ENCODE peak calls at places on chromosomes 7 and 10, in eight cellular contexts. Y is fibroblast of lung, G is transverse colon, Z is T follicular helper cell, B is anterior cingulate cortex, M is EL, S is activated T-cell treated with anti-CD3 and anti-CD28 coated beads for 24 hours, C is AG04449. W is an unnamed sample.
A peak's percentile ranks its signal among the peaks of the same experiment; 100 is the strongest.

GRCh38 chr10:118832242-118832651 is 77.5 kb upstream of the CACUL1 start:
- DNase-seq in Y (peak; percentile 15), G (peak; percentile 57), Z (no peak), B (no peak), M (peak; percentile 36), S (no peak), C (no peak), W (no peak)

GRCh38 chr7:106022193-106022821 is 59.2 kb downstream of the CDHR3 start:
- DNase-seq in Y (peak; percentile 72), G (peak; percentile 63), Z (peak; percentile 76), B (no peak), M (peak; percentile 18), S (peak; percentile 36), C (no peak), W (no peak)

GRCh38 chr10:44264244-44264643 is 120.7 kb downstream of the CXCL12 start:
- DNase-seq in Y (peak; percentile 25), G (no peak), Z (no peak), B (no peak), M (no peak), S (no peak), C (no peak), W (no peak)

GRCh38 chr7:41855798-41856197 is 152.9 kb upstream of the INHBA start:
- DNase-seq in Y (peak; percentile 63), G (no peak), Z (no peak), B (no peak), M (no peak), S (no peak), C (no peak), W (no peak)

GRCh38 chr7:39458346-39458745 is 107.9 kb upstream of the YAE1 start:
- DNase-seq in Y (no peak), G (no peak), Z (no peak), B (no peak), M (peak; percentile 16), S (no peak), C (no peak), W (no peak)

GRCh38 chr10:33252794-33253203 is 81.7 kb downstream of the NRP1 start:
- DNase-seq in Y (peak; percentile 88), G (no peak), Z (no peak), B (no peak), M (peak; percentile 69), S (no peak), C (peak; percentile 77), W (peak; percentile 44)

GRCh38 chr7:5528071-5528814 is 104.6 kb upstream of the TNRC18 start:
- DNase-seq in Y (no peak), G (peak; percentile 66), Z (no peak), B (no peak), M (peak; percentile 60), S (no peak), C (no peak), W (no peak)

GRCh38 chr10:121956111-121957061 is 18.6 kb downstream of the NSMCE4A start:
- DNase-seq in Y (peak; percentile 59), G (no peak), Z (no peak), B (no peak), M (peak; percentile 50), S (no peak), C (no peak), W (no peak)

GRCh38 chr7:123271231-123271630 is 71.5 kb upstream of the SLC13A1 start:
- DNase-seq in Y (peak; percentile 29), G (no peak), Z (no peak), B (no peak), M (no peak), S (no peak), C (no peak), W (no peak)

GRCh38 chr7:55081067-55081853 is 62.4 kb downstream of the EGFR start:
- DNase-seq in Y (no peak), G (no peak), Z (no peak), B (no peak), M (no peak), S (no peak), C (no peak), W (no peak)

GRCh38 chr7:157402911-157403534 is 66.2 kb downstream of the DNAJB6 start:
- DNase-seq in Y (no peak), G (no peak), Z (no peak), B (no peak), M (no peak), S (no peak), C (no peak), W (no peak)

GRCh38 chr7:135204876-135205275 is 6.5 kb downstream of the WDR91 start:
- DNase-seq in Y (peak; percentile 52), G (no peak), Z (no peak), B (no peak), M (no peak), S (no peak), C (no peak), W (no peak)

GRCh38 chr7:115844857-115845256 is 185.7 kb downstream of the TFEC start:
- DNase-seq in Y (peak; percentile 20), G (no peak), Z (no peak), B (no peak), M (peak; percentile 27), S (no peak), C (no peak), W (no peak)

GRCh38 chr10:24727811-24728210 is 4.1 kb upstream of the ARHGAP21 start:
- DNase-seq in Y (no peak), G (no peak), Z (no peak), B (no peak), M (no peak), S (no peak), C (no peak), W (no peak)

GRCh38 chr10:132292972-132293415 is 14.8 kb downstream of the STK32C start:
- DNase-seq in Y (peak; percentile 9), G (peak; percentile 5), Z (no peak), B (no peak), M (no peak), S (no peak), C (no peak), W (no peak)

GRCh38 chr7:1512781-1513656 is 8.8 kb upstream of the INTS1 start:
- DNase-seq in Y (peak; percentile 85), G (no peak), Z (peak; percentile 33), B (no peak), M (peak; percentile 96), S (peak; percentile 41), C (peak; percentile 26), W (peak; percentile 57)

GRCh38 chr7:71638108-71638507 is 506.2 kb downstream of the GALNT17 start:
- DNase-seq in Y (no peak), G (no peak), Z (no peak), B (no peak), M (no peak), S (no peak), C (no peak), W (no peak)

GRCh38 chr7:32379486-32380115 is 110.6 kb downstream of the LSM5 start:
- DNase-seq in Y (no peak), G (no peak), Z (no peak), B (no peak), M (no peak), S (no peak), C (no peak), W (no peak)

W was measured in amniotic stem cell.